ENCODE peak calls at places on chromosomes 12 and 14, in five cellular contexts. L, D, B, O and K are unnamed samples. For H3K4me1, the result is how much of the 10 kb centered on the place peaks cover.

GRCh38 chr14:24071144-24071697 is at the start of gene CPNE6:
- DNase-seq in O (peak), D (no peak), B (no peak), L (no peak), K (no peak)

GRCh38 chr14:61610900-61611299 is 84.4 kb upstream of the HIF1A start:
- DNase-seq in B (no peak), D (no peak), L (no peak), O (no peak), K (no peak)

GRCh38 chr12:8629486-8630033 is 16.9 kb upstream of the AICDA start:
- DNase-seq in L (no peak), D (no peak), B (no peak), O (no peak), K (no peak)

GRCh38 chr12:43551971-43552559 is at the start of gene ADAMTS20:
- DNase-seq in O (peak), B (no peak), L (no peak), D (no peak), K (no peak)

GRCh38 chr12:112422531-112422930 is 3.8 kb downstream of the PTPN11 start:
- DNase-seq in D (no peak), O (no peak), B (no peak), L (no peak), K (no peak)

GRCh38 chr12:20415641-20416040 is 47.3 kb downstream of the PDE3A start:
- DNase-seq in D (no peak), L (no peak), B (no peak), O (no peak), K (no peak)

GRCh38 chr14:36555998-36556743 is 26.2 kb downstream of the NKX2-8 start:
- DNase-seq in B (no peak), D (no peak), O (no peak), L (no peak), K (no peak)

GRCh38 chr12:15164997-15165659 is 56.1 kb downstream of the RERG start:
- DNase-seq in B (no peak), L (no peak), O (no peak), D (no peak), K (no peak)

GRCh38 chr12:104357431-104357952 is 54.0 kb downstream of the EID3 start:
- DNase-seq in D (no peak), L (no peak), O (no peak), B (no peak), K (no peak)

GRCh38 chr12:113857371-113857770 is 108.8 kb downstream of the RBM19 start:
- DNase-seq in L (no peak), D (no peak), O (no peak), B (no peak), K (no peak)

GRCh38 chr12:53255993-53256392 is 12.1 kb upstream of the ESPL1 start:
- DNase-seq in L (no peak), B (no peak), D (no peak), O (no peak), K (no peak)

GRCh38 chr14:39422243-39422642 is 10.0 kb downstream of the FBXO33 start:
- DNase-seq in B (no peak), L (no peak), O (no peak), D (no peak), K (no peak)

GRCh38 chr14:96797943-96798349 is 764 bp downstream of the VRK1 start:
- DNase-seq in D (no peak), L (no peak), B (peak), O (peak), K (no peak)

GRCh38 chr14:73728106-73729014 is 14.2 kb upstream of the PNMA1 start:
- DNase-seq in L (peak), O (peak), B (peak), D (peak), K (peak)

GRCh38 chr12:2495452-2496112 is 299.2 kb upstream of the FKBP4 start:
- DNase-seq in D (no peak), B (no peak), L (no peak), O (no peak), K (no peak)

GRCh38 chr12:3149505-3150307 is 72.5 kb downstream of the TSPAN9 start:
- DNase-seq in D (no peak), O (no peak), B (no peak), L (no peak), K (no peak)

GRCh38 chr12:52026267-52026666 is 19.5 kb downstream of the TAMALIN start:
- DNase-seq in O (no peak), L (no peak), B (no peak), D (no peak), K (no peak)

GRCh38 chr12:68918960-68919359 is 14.0 kb downstream of the CPM start:
- DNase-seq in B (no peak), O (no peak), L (no peak), D (no peak), K (no peak)

GRCh38 chr14:48546996-48547395 is 871.6 kb upstream of the MDGA2 start:
- DNase-seq in B (no peak), O (no peak), D (no peak), L (no peak), K (no peak)

GRCh38 chr14:35046751-35047536 is 872 bp downstream of the FAM177A1 start:
- DNase-seq in O (no peak), L (peak), D (peak), B (peak), K (no peak)

GRCh38 chr12:75587340-75588106 is 76.1 kb upstream of the KRR1 start:
- DNase-seq in B (no peak), L (no peak), D (no peak), O (no peak), K (no peak)

GRCh38 chr12:9730591-9730990 is 2.3 kb downstream of the CLECL1 start:
- DNase-seq in O (no peak), B (no peak), D (no peak), L (no peak), K (no peak)

GRCh38 chr12:31325524-31325875 is 450 bp downstream of the SINHCAF start:
- DNase-seq in B (no peak), O (no peak), D (no peak), L (no peak), K (no peak)

GRCh38 chr14:76876076-76876475 is 49.9 kb downstream of the LRRC74A start:
- DNase-seq in B (peak), L (peak), D (peak), O (no peak), K (peak)

GRCh38 chr14:100673085-100673806 is 53.4 kb upstream of the DLK1 start:
- DNase-seq in L (peak), O (peak), B (peak), D (no peak), K (no peak)

GRCh38 chr12:69495071-69495470 is 24.9 kb downstream of the FRS2 start:
- DNase-seq in B (no peak), O (no peak), L (no peak), D (no peak), K (no peak)

GRCh38 chr14:89618309-89618708 is 201.3 kb upstream of the FOXN3 start:
- DNase-seq in B (peak), D (peak), L (peak), O (no peak), K (no peak)

GRCh38 chr14:45252356-45253069 is 489 bp downstream of the MIS18BP1 start:
- DNase-seq in D (no peak), B (no peak), O (no peak), L (peak), K (no peak)

GRCh38 chr14:92988786-92989755 is 66.1 kb downstream of the CHGA start:
- DNase-seq in D (no peak), L (no peak), B (no peak), O (peak), K (no peak)

GRCh38 chr12:105369014-105369413 is 38.5 kb downstream of the C12orf75 start:
- DNase-seq in O (no peak), B (no peak), D (no peak), L (no peak), K (no peak)

GRCh38 chr12:29316772-29317171 is 64.2 kb downstream of the ERGIC2 start:
- DNase-seq in B (no peak), L (no peak), D (no peak), O (no peak), K (no peak)

GRCh38 chr14:63773504-63773903 is 45.6 kb upstream of the SGPP1 start:
- DNase-seq in D (no peak), O (no peak), B (no peak), L (no peak), K (no peak)

GRCh38 chr12:26054383-26054782 is 70.5 kb downstream of the BHLHE41 start:
- DNase-seq in B (no peak), D (no peak), L (no peak), O (no peak), K (no peak)

GRCh38 chr12:116525418-116526001 is 33.7 kb upstream of the MAP1LC3B2 start:
- DNase-seq in O (no peak), L (peak), D (no peak), B (no peak), K (no peak)

GRCh38 chr14:71498151-71498734 is 434.0 kb upstream of the RGS6 start:
- DNase-seq in L (no peak), D (no peak), B (no peak), O (no peak), K (no peak)

GRCh38 chr12:67598598-67598997 is 49.9 kb upstream of the DYRK2 start:
- DNase-seq in D (no peak), L (no peak), B (no peak), O (no peak), K (no peak)

GRCh38 chr14:96052541-96053105 is 13.5 kb downstream of the C14orf132 start:
- DNase-seq in D (no peak), L (no peak), B (no peak), O (no peak), K (no peak)

GRCh38 chr14:22515961-22516360 is 73.1 kb downstream of the DAD1 start:
- DNase-seq in L (no peak), O (no peak), B (no peak), D (no peak), K (no peak)

GRCh38 chr14:22518073-22518472 is 71.0 kb downstream of the DAD1 start:
- DNase-seq in O (no peak), L (no peak), D (no peak), B (no peak), K (no peak)

GRCh38 chr14:22520786-22521185 is 68.2 kb downstream of the DAD1 start:
- DNase-seq in D (no peak), B (no peak), L (no peak), O (no peak), K (no peak)

GRCh38 chr14:22520235-22520634 is 68.8 kb downstream of the DAD1 start:
- DNase-seq in D (no peak), B (no peak), L (no peak), O (no peak), K (no peak)

DNA sequence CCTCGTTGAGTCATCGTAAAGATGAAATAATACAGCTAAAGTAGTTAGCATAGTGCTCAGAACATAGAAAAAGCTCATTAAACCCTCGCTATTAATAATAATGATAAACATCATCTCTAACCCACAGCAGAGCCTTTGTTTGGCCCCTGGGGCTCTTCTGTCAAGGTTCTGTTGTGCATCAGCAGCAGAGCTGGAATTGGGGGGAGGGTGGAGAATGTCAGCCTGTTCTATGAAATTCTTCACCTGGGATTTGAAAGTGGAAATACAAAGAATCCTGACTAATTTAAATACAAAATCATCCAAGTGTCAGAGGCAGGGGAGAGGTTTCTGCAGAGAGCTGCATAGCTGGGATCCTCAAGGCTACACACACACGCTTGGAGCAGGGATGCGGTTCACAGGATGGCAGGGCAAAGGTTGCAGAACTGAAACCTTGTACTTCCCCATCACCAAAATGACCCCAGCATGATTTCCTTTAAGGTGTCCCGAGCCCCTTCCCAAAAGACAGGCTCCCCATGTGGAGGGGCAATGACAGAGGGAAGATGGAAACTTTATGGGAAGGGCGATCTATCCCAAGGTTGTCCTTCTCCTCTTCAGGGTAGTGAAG is 71.8 kb downstream of the DAD1 start:
- DNase-seq in B (no peak), D (no peak), O (no peak), L (no peak), K (no peak)
- H3K4me1 ChIP-seq in B (under half), D (half or more), O (under half), L (under half), K (under half)

DNA sequence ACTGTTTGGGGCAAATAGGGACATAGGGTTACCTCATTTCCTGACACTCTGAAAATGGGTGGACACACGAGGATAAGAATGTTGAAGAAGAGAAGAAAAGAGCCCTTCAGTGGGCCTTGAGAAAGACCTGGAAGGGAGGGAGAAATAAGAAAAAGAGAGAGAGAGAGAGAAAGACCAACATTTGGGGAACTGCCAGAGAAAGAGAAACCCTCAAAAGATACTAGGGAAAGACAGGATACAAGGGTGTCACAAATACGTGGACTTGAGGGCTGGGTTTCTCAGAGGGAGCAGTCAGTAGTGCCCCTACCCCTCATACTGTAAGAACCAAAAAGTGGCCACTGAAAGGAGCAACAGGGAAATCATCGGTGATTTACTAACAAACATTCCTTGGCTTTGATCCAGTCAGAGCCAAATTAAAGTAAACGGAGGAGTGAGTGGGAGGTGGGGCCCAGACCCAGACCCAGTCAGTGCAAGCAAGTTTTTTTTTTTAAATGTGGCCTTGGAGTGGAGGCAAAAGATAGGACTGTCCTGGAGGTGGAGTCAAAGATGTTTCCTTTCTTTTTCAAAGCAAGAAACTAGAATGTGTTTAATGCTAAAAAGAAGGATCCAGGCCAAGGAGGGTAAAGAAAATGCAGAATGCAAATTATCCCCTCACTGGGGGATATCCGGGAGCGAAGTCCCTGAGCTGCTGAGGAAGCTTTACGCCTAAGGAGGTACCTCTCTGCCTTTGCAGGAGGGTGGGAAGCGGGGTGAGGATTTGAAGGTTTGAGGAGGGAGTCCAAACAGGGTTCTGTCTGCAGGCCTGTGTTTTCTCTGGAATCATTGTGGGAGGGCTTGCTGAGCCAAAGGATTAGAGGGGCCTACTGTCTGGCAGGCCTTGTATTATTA is 143.4 kb upstream of the AMIGO2 start:
- DNase-seq in D (no peak), B (no peak), L (no peak), O (no peak), K (no peak)
- H3K4me1 ChIP-seq in D (half or more), B (half or more), L (under half), O (under half), K (under half)

GRCh38 chr14:51396222-51396815 is 156.3 kb downstream of the TMX1 start:
- DNase-seq in D (no peak), L (peak), O (no peak), B (no peak), K (peak)
- H3K4me1 ChIP-seq in D (under half), L (under half), O (under half), B (under half), K (under half)

DNA sequence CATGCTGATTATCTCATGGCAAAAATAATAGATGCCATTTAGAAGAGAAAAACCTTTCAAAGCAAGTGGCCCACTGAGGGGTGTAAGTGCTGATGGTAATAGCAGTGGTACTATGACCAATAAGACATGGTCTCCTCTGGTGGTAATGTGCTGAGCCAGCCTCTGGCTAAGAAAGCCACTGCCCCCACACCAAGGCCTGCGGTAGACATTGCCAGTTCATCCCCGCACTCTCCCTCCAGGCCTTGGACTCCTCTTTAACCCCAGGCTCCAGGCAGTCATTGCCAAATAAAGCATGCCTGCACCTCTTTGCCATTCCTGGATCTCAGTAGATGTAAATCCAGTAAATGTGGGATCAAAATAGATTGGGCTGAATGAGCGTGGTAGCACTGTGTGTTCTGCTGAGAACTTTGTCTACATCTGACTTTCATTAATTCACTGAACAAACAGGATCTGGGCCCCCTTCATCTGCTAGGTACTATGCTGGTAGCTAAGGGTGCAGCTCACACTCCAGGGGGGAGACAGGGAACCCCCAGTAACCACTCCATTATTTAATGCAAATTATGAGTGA is 89.4 kb downstream of the BCL11B start:
- DNase-seq in O (no peak), L (no peak), B (no peak), D (no peak), K (no peak)
- H3K4me1 ChIP-seq in O (under half), L (under half), B (under half), D (half or more), K (under half)

DNA sequence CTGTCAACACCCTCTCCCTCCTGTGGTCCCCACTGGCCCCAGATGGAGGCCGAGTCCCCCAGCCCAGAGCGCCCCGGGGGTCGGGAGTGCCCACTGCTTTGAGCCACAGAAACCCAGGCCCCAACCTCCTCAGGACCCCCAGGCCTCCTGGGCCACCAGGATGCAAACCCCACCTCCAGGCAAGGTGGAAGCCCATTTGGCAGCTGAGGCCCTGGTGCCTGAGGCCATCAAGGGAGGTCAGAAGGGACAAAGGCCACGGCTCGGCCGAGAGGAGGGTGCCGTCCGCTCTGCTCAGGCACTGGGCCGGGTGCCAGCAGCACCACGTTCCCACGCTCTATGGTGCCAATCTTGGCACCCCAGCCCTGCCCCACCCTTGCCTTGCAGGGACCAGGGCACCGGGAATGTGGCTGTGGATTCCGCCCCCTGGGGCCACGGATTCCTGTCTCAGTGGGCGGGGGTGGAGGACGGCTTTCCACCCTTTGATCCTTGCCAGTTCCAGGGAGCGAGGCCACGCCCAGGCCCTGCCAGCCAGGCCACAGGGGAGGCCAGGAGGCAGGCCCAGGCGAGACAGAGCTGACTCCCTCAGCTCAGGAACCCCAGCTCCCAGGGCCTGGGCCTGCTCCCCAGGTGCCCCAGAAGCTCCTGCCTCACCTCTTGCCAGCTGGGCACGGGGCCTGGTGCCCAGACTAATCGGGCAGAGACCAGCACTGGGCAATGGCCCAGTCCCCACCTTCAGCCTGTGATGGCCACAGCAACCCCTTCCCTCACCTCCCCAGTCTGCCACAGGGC is 26.3 kb upstream of the GPR132 start:
- DNase-seq in B (peak), D (no peak), L (peak), O (peak), K (no peak)
- H3K4me1 ChIP-seq in B (half or more), D (under half), L (half or more), O (half or more), K (under half)